ENCODE peak calls at places on chromosomes 7 and 10, in six cellular contexts. N, D, V, F, G and I are unnamed samples.

GRCh38 chr7:94431620-94432295 is 37.1 kb downstream of the COL1A2 start:
- DNase-seq in N (no peak), D (peak; percentile 59), V (no peak), F (no peak), G (no peak), I (no peak)

GRCh38 chr10:21021843-21022594 is 124.9 kb upstream of the NEBL start:
- DNase-seq in N (peak; percentile 47), D (no peak), V (no peak), F (no peak), G (no peak), I (no peak)

GRCh38 chr7:90816511-90817142 is 220.5 kb downstream of the CDK14 start:
- DNase-seq in N (no peak), D (peak; percentile 94), V (no peak), F (no peak), G (no peak), I (no peak)

GRCh38 chr7:29639887-29640600 is 76.4 kb downstream of the PRR15 start:
- DNase-seq in N (no peak), D (no peak), V (no peak), F (no peak), G (peak; percentile 65), I (peak; percentile 34)

GRCh38 chr7:150377116-150377979 is 1.8 kb upstream of the ZNF775 start:
- DNase-seq in N (no peak), D (no peak), V (no peak), F (no peak), G (no peak), I (peak; percentile 63)

GRCh38 chr10:72242675-72243074 is 26.6 kb upstream of the ASCC1 start:
- DNase-seq in N (no peak), D (peak; percentile 65), V (no peak), F (peak; percentile 72), G (no peak), I (no peak)

GRCh38 chr10:49282306-49282705 is 16.7 kb upstream of the C10orf71 start:
- DNase-seq in N (no peak), D (no peak), V (no peak), F (no peak), G (no peak), I (no peak)

GRCh38 chr7:88226886-88227516 is 7.2 kb upstream of the SRI start:
- DNase-seq in N (no peak), D (peak; percentile 63), V (no peak), F (no peak), G (no peak), I (no peak)

GRCh38 chr7:127884066-127884559 is 147.1 kb downstream of the LRRC4 start:
- DNase-seq in N (no peak), D (no peak), V (no peak), F (no peak), G (no peak), I (no peak)

GRCh38 chr10:5774987-5775386 is 38.2 kb downstream of the GDI2 start:
- DNase-seq in N (no peak), D (no peak), V (no peak), F (no peak), G (no peak), I (no peak)

GRCh38 chr7:405489-406211 is 114.0 kb downstream of the PDGFA start:
- DNase-seq in N (peak; percentile 22), D (no peak), V (no peak), F (no peak), G (no peak), I (no peak)

GRCh38 chr10:329361-330099 is 194.3 kb downstream of the ZMYND11 start:
- DNase-seq in N (peak; percentile 11), D (peak; percentile 91), V (no peak), F (peak; percentile 92), G (no peak), I (peak; percentile 10)

GRCh38 chr7:36852017-36852416 is 127.7 kb upstream of the AOAH start:
- DNase-seq in N (no peak), D (no peak), V (peak; percentile 18), F (no peak), G (no peak), I (no peak)

GRCh38 chr7:47682874-47683273 is 101.0 kb upstream of the TNS3 start:
- DNase-seq in N (no peak), D (no peak), V (no peak), F (no peak), G (no peak), I (no peak)

GRCh38 chr10:131496351-131497052 is 185.0 kb upstream of the TCERG1L start:
- DNase-seq in N (no peak), D (no peak), V (no peak), F (no peak), G (no peak), I (no peak)

GRCh38 chr7:34949356-34949755 is 87.9 kb downstream of the DPY19L1 start:
- DNase-seq in N (no peak), D (no peak), V (no peak), F (no peak), G (no peak), I (no peak)

GRCh38 chr7:133284092-133284491 is 31.2 kb downstream of the EXOC4 start:
- DNase-seq in N (no peak), D (no peak), V (no peak), F (no peak), G (no peak), I (no peak)

GRCh38 chr7:135169936-135170222 is 628 bp downstream of the CYREN start:
- DNase-seq in N (no peak), D (no peak), V (peak; percentile 28), F (no peak), G (no peak), I (no peak)

GRCh38 chr10:100670828-100671479 is 74.4 kb upstream of the PAX2 start:
- DNase-seq in N (peak; percentile 46), D (no peak), V (peak; percentile 69), F (no peak), G (no peak), I (no peak)

GRCh38 chr7:48904975-48905374 is 19.4 kb upstream of the CDC14C start:
- DNase-seq in N (no peak), D (no peak), V (no peak), F (no peak), G (no peak), I (no peak)

GRCh38 chr7:111855161-111855841 is 293.0 kb upstream of the IMMP2L start:
- DNase-seq in N (peak; percentile 30), D (peak; percentile 81), V (no peak), F (peak; percentile 33), G (no peak), I (peak; percentile 13)

GRCh38 chr10:43820663-43821062 is 172.0 kb upstream of the ZNF32 start:
- DNase-seq in N (no peak), D (no peak), V (no peak), F (no peak), G (no peak), I (peak; percentile 22)

GRCh38 chr7:27130540-27131389 is at the start of gene HOXA4:
- DNase-seq in N (peak; percentile 49), D (no peak), V (peak; percentile 83), F (peak; percentile 90), G (no peak), I (no peak)

GRCh38 chr10:103765981-103766380 is 89.4 kb downstream of the SH3PXD2A start:
- DNase-seq in N (no peak), D (no peak), V (peak; percentile 74), F (no peak), G (no peak), I (no peak)

GRCh38 chr7:117807688-117808087 is 65.6 kb downstream of the CTTNBP2 start:
- DNase-seq in N (no peak), D (no peak), V (no peak), F (no peak), G (no peak), I (no peak)

GRCh38 chr7:129069021-129069420 is 14.1 kb upstream of the TNPO3 start:
- DNase-seq in N (no peak), D (no peak), V (no peak), F (no peak), G (no peak), I (no peak)

GRCh38 chr10:102262744-102263370 is 17.5 kb downstream of the GBF1 start:
- DNase-seq in N (no peak), D (no peak), V (no peak), F (no peak), G (no peak), I (no peak)